ENCODE peak calls at places on chromosomes 1 and 21, in five cellular contexts. Y, G, V, I and N are unnamed samples. For H3K4me1, the result is how much of the 10 kb centered on the place peaks cover.

GRCh38 chr1:156795787-156796186 is 20.9 kb downstream of the SH2D2A start:
- DNase-seq in Y (no peak), V (no peak), G (no peak), I (no peak), N (no peak)

GRCh38 chr1:220281159-220281574 is 8.9 kb upstream of the RAB3GAP2 start:
- DNase-seq in I (peak), V (no peak), Y (peak), G (no peak), N (no peak)

GRCh38 chr1:170562644-170563338 is 30.8 kb downstream of the GORAB start:
- DNase-seq in V (peak), G (no peak), Y (peak), I (peak), N (peak)

GRCh38 chr1:34792868-34793727 is at the start of gene GJA4:
- DNase-seq in Y (no peak), G (peak), I (no peak), V (peak), N (peak)

GRCh38 chr1:246450485-246451251 is 56.4 kb downstream of the SMYD3 start:
- DNase-seq in Y (peak), V (no peak), G (no peak), I (peak), N (no peak)

GRCh38 chr1:14377386-14377785 is 221.1 kb upstream of the KAZN start:
- DNase-seq in V (no peak), Y (no peak), I (no peak), G (no peak), N (no peak)

GRCh38 chr21:20720623-20721022 is 277.6 kb upstream of the NCAM2 start:
- DNase-seq in Y (no peak), V (no peak), I (no peak), G (no peak), N (no peak)

GRCh38 chr1:88061106-88061829 is 622.8 kb upstream of the PKN2 start:
- DNase-seq in G (no peak), V (peak), I (peak), Y (peak), N (peak)

GRCh38 chr21:43287111-43287973 is 118.5 kb downstream of the CRYAA start:
- DNase-seq in Y (no peak), G (no peak), V (peak), I (no peak), N (no peak)

GRCh38 chr1:85027242-85027983 is 20.9 kb downstream of the MCOLN3 start:
- DNase-seq in I (peak), G (no peak), Y (peak), V (no peak), N (no peak)

GRCh38 chr1:181518152-181518551 is 34.8 kb downstream of the CACNA1E start:
- DNase-seq in G (no peak), V (no peak), Y (no peak), I (no peak), N (no peak)

GRCh38 chr1:24199291-24199900 is 12.3 kb upstream of the IFNLR1 start:
- DNase-seq in G (no peak), Y (peak), I (peak), V (no peak), N (peak)

GRCh38 chr1:156676820-156677615 is at the start of gene NES:
- DNase-seq in G (peak), V (peak), Y (peak), I (peak), N (peak)

GRCh38 chr1:221742555-221743415 is 896 bp upstream of the DUSP10 start:
- DNase-seq in G (peak), I (peak), V (peak), Y (peak), N (peak)

GRCh38 chr1:152110365-152110859 is 4.8 kb downstream of the TCHH start:
- DNase-seq in I (peak), V (peak), G (peak), Y (peak), N (peak)

GRCh38 chr21:44303490-44303981 is 3.7 kb downstream of the PFKL start:
- DNase-seq in I (peak), G (no peak), Y (no peak), V (no peak), N (no peak)

GRCh38 chr1:11175461-11175860 is 13.7 kb upstream of the ANGPTL7 start:
- DNase-seq in G (no peak), I (no peak), Y (no peak), V (peak), N (no peak)

DNA sequence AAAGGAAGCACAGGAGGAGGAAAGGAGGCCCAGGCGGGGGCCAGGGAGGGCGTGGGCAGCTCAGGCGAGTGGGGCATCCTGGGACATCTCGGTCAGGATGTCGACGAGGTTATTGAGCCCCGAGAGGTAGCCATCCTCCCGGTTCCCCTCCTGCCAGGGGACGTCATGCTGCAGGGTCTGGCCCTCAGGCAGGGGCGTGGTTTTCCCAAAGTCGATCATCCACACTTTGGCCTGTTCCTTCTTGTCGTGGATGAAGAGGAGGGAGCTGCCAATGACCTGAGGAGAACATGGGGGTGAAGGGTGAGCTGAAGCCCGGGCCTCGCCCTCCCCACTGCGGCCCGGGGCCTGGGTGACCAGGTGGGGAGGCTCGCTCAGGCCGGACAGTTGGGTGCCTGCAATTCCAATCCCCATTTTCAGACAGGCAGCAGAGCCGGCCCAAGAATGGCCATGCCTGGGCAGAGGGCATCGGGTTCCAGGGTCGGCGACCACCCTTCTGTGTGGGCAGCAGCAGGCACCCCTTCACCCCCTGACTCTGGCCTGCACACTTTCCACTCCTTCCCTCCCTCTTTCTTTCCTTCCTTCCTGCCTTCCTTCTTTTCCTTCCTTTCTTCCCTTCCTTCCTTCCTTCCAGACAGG is 86.2 kb downstream of the STUM start:
- DNase-seq in I (no peak), V (peak), G (peak), Y (no peak), N (no peak)
- H3K4me1 ChIP-seq in I (under half), V (under half), G (under half), Y (under half), N (under half)

GRCh38 chr1:5949761-5950100 is 42.5 kb downstream of the NPHP4 start:
- DNase-seq in G (no peak), I (no peak), V (no peak), Y (no peak), N (no peak)
- H3K4me3 ChIP-seq in G (no peak), I (no peak), V (no peak), Y (no peak), N (no peak)

GRCh38 chr1:234532511-234532922 is 53.5 kb upstream of the TARBP1 start:
- DNase-seq in Y (no peak), V (no peak), I (no peak), G (no peak), N (peak)

GRCh38 chr1:234533034-234533571 is 54.1 kb upstream of the TARBP1 start:
- DNase-seq in Y (no peak), V (peak), I (peak), G (no peak), N (peak)

GRCh38 chr1:234535763-234536515 is 57.0 kb upstream of the TARBP1 start:
- DNase-seq in V (peak), G (no peak), I (peak), Y (no peak), N (peak)

GRCh38 chr1:234535208-234535607 is 56.2 kb upstream of the TARBP1 start:
- DNase-seq in I (no peak), V (no peak), G (no peak), Y (no peak), N (no peak)

DNA sequence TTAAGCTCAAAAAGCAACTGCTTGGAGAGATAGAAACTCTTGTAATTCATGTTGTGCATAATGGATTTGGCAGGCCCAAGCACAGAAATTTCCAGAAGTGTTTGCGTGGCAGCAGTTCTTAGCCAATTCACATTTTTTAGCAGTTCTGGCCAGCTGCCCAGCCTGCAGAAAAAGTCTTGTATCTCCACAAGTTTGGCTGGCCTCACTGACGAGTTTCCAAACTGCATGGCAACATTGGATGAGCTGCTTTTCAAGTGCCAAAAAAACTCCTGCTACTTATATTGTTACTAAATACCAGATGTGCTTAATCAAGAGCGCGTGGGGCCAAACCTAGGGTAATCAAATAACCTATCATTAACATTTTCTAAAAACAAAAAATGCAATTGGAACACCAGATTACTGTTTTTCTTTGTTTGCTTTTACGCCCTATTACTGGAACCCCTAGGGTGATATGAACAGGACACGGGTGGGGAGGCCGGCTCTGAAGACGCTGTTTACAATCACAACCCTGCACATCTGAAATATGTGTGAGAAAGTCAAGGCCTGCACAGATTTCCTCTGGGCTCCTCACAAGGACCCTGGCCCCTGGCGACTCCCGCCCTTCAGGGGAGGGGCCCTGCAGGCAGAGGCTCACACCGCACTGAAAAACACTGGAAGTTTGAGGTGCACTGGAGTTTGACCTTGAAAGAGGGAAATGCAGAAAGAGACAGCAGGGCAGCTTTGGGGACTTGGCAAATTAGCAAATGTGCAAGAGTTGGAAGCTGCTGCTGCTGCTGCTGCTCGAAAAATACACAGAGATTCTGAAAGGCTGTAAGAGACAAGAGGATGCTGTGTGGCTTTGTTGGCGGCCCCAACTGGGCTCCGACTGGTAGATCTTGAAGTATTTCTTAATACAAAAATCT is 55.2 kb upstream of the TARBP1 start:
- DNase-seq in Y (no peak), V (peak), G (no peak), I (peak), N (peak)
- H3K4me1 ChIP-seq in Y (under half), V (under half), G (half or more), I (half or more), N (under half)

GRCh38 chr1:15852036-15852827 is 4.7 kb downstream of the SPEN start:
- DNase-seq in I (no peak), G (no peak), Y (no peak), V (no peak), N (no peak)
- H3K4me3 ChIP-seq in I (no peak), G (no peak), Y (no peak), V (no peak), N (no peak)